ENCODE peak calls at places on chromosome 7, in four cellular contexts. One of them, this sample, is unnamed.

GRCh38 chr7:142323706-142324105 is 65.8 kb upstream of the PRSS58 start:
- DNase-seq in H1: peak
- DNase-seq in K562: peak
- DNase-seq in GM12878: no peak
- DNase-seq in this sample: peak

GRCh38 chr7:31408120-31408729 is 67.7 kb upstream of the NEUROD6 start:
- DNase-seq in H1: no peak
- DNase-seq in GM12878: no peak
- DNase-seq in K562: no peak
- DNase-seq in this sample: peak

GRCh38 chr7:44995555-44996493 is 4.2 kb upstream of the CCM2 start:
- DNase-seq in K562: no peak
- DNase-seq in GM12878: peak
- DNase-seq in H1: no peak
- DNase-seq in this sample: no peak

GRCh38 chr7:87420173-87420572 is 55.3 kb downstream of the ABCB4 start:
- DNase-seq in H1: no peak
- DNase-seq in GM12878: no peak
- DNase-seq in K562: no peak
- DNase-seq in this sample: no peak

GRCh38 chr7:70696139-70696782 is 435.7 kb upstream of the GALNT17 start:
- DNase-seq in GM12878: no peak
- DNase-seq in H1: no peak
- DNase-seq in K562: no peak
- DNase-seq in this sample: no peak

GRCh38 chr7:88044069-88044468 is 110.0 kb downstream of the ADAM22 start:
- DNase-seq in K562: no peak
- DNase-seq in H1: no peak
- DNase-seq in GM12878: no peak
- DNase-seq in this sample: no peak

GRCh38 chr7:135510603-135511183 is 791 bp upstream of the CNOT4 start:
- DNase-seq in H1: no peak
- DNase-seq in GM12878: peak
- DNase-seq in K562: peak
- DNase-seq in this sample: no peak

GRCh38 chr7:155727616-155728015 is 83.2 kb downstream of the RBM33 start:
- DNase-seq in H1: no peak
- DNase-seq in GM12878: no peak
- DNase-seq in K562: no peak
- DNase-seq in this sample: no peak

GRCh38 chr7:148156248-148156647 is 434.3 kb upstream of the C7orf33 start:
- DNase-seq in K562: no peak
- DNase-seq in GM12878: no peak
- DNase-seq in H1: no peak
- DNase-seq in this sample: no peak

GRCh38 chr7:30157217-30157616 is 22.4 kb downstream of the MTURN start:
- DNase-seq in K562: no peak
- DNase-seq in H1: no peak
- DNase-seq in GM12878: no peak
- DNase-seq in this sample: no peak

GRCh38 chr7:1558841-1559625 is 3.0 kb upstream of the TMEM184A start:
- DNase-seq in H1: no peak
- DNase-seq in K562: no peak
- DNase-seq in GM12878: no peak
- DNase-seq in this sample: no peak

GRCh38 chr7:12951397-12951801 is 264.0 kb downstream of the ARL4A start:
- DNase-seq in K562: no peak
- DNase-seq in H1: no peak
- DNase-seq in GM12878: no peak
- DNase-seq in this sample: peak

GRCh38 chr7:158017226-158018060 is 570.2 kb downstream of the PTPRN2 start:
- DNase-seq in K562: no peak
- DNase-seq in GM12878: no peak
- DNase-seq in H1: no peak
- DNase-seq in this sample: no peak

GRCh38 chr7:519429-519973 is at the start of gene PDGFA:
- DNase-seq in K562: peak
- DNase-seq in H1: no peak
- DNase-seq in GM12878: no peak
- DNase-seq in this sample: no peak

GRCh38 chr7:35802649-35803048 is 1.8 kb downstream of the SEPTIN7 start:
- DNase-seq in H1: no peak
- DNase-seq in K562: peak
- DNase-seq in GM12878: no peak
- DNase-seq in this sample: no peak

GRCh38 chr7:99193527-99194214 is 14.2 kb downstream of the KPNA7 start:
- DNase-seq in H1: no peak
- DNase-seq in K562: no peak
- DNase-seq in GM12878: no peak
- DNase-seq in this sample: no peak

GRCh38 chr7:71783779-71784178 is 628.4 kb downstream of the CALN1 start:
- DNase-seq in K562: no peak
- DNase-seq in H1: no peak
- DNase-seq in GM12878: no peak
- DNase-seq in this sample: no peak

GRCh38 chr7:40658731-40659130 is 523.9 kb downstream of the SUGCT start:
- DNase-seq in GM12878: no peak
- DNase-seq in H1: no peak
- DNase-seq in K562: no peak
- DNase-seq in this sample: no peak

GRCh38 chr7:68266004-68266579 is 1269.5 kb downstream of the TYW1 start:
- DNase-seq in GM12878: no peak
- DNase-seq in K562: no peak
- DNase-seq in H1: no peak
- DNase-seq in this sample: no peak

GRCh38 chr7:141144921-141145629 is 71.2 kb downstream of the TMEM178B start:
- DNase-seq in GM12878: no peak
- DNase-seq in H1: no peak
- DNase-seq in K562: no peak
- DNase-seq in this sample: no peak

GRCh38 chr7:12706900-12707536 is 19.6 kb downstream of the ARL4A start:
- DNase-seq in K562: no peak
- DNase-seq in GM12878: no peak
- DNase-seq in H1: no peak
- DNase-seq in this sample: no peak

GRCh38 chr7:75667938-75668337 is 70.8 kb downstream of the HIP1 start:
- DNase-seq in H1: no peak
- DNase-seq in K562: no peak
- DNase-seq in GM12878: no peak
- DNase-seq in this sample: no peak

DNA sequence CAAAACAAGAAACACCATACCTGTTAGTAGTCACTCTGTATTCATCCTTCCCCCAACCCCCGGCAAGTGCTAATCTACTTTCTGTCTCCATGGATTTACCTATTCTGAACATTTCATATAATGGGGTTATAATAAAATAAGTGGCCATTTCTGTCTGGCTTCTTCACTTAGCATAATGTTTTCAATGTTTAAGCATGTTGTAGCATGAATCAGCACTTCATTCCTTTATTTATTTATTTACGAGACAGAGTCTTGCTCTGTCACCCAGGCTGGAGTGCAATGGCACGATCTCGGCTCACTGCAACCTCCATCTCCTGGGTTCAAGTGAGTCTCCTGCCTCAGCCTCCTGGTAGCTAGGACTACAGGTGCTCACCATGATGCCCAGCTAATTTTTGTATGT is 69.2 kb downstream of the HIP1 start:
- DNase-seq in H1: no peak
- DNase-seq in GM12878: no peak
- DNase-seq in K562: no peak
- DNase-seq in this sample: no peak
- TF ChIP-seq ATF3 in H1: no peak
- TF ChIP-seq ATF3 in GM12878: no peak
- TF ChIP-seq ATF3 in K562: no peak
- TF ChIP-seq ATF3 in this sample: no peak

DNA sequence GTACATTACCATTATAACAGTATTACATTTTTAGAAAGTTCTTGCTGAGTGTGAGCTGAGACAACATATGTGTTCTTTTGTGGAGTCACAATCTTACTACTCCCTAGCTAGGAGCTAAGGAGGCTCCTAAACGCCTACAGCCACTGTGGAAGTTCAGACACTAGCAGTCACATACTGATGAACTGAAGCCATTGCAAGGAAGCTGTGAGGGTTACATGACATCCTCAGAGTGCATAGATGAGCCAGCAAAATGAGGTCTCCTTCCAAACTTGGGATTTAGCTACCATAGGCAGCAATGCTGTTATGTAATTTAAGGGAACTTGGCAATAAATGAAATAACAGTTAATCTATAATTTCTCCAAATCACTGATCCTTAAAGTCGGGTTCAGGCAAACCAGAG is 10.8 kb upstream of the ST7 start:
- DNase-seq in H1: no peak
- DNase-seq in K562: no peak
- DNase-seq in GM12878: no peak
- DNase-seq in this sample: no peak
- TF ChIP-seq EGR1 in H1: no peak
- TF ChIP-seq EGR1 in K562: no peak
- TF ChIP-seq EGR1 in GM12878: no peak
- TF ChIP-seq EGR1 in this sample: no peak

GRCh38 chr7:111092406-111093160 is 1.7 kb downstream of the LRRN3 start:
- DNase-seq in K562: no peak
- DNase-seq in H1: no peak
- DNase-seq in GM12878: no peak
- DNase-seq in this sample: no peak

GRCh38 chr7:111091623-111092370 is 870 bp downstream of the LRRN3 start:
- DNase-seq in H1: no peak
- DNase-seq in GM12878: no peak
- DNase-seq in K562: no peak
- DNase-seq in this sample: no peak

GRCh38 chr7:111089822-111090426 is 1.0 kb upstream of the LRRN3 start:
- DNase-seq in K562: peak
- DNase-seq in H1: no peak
- DNase-seq in GM12878: no peak
- DNase-seq in this sample: peak

GRCh38 chr7:111088328-111088727 is 2.6 kb upstream of the LRRN3 start:
- DNase-seq in GM12878: no peak
- DNase-seq in K562: no peak
- DNase-seq in H1: no peak
- DNase-seq in this sample: no peak

DNA sequence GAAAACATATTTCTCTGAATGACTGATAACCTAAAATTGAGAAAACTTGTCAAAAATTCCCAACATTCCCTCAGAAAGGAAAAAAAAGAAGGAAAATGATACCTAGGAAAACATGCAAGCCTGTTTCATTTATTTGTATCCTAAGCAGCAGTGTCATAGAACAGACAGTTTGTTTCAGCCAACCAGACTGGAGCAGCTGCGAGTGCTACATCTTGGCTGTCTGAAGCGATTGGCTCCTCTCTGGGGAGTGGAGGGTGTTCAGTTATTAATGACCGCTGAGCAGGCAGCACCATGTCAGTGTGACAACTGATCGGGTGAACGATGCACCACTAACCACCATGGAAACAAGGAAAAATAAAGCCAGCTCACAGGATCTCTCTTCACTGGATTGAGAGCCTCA is at the start of gene LRRN3:
- DNase-seq in K562: peak
- DNase-seq in H1: no peak
- DNase-seq in GM12878: no peak
- DNase-seq in this sample: no peak
- TF ChIP-seq ATF3 in K562: no peak
- TF ChIP-seq ATF3 in H1: no peak
- TF ChIP-seq ATF3 in GM12878: no peak
- TF ChIP-seq ATF3 in this sample: no peak

GRCh38 chr7:136868496-136869005 is at the start of gene CHRM2:
- DNase-seq in H1: no peak
- DNase-seq in GM12878: no peak
- DNase-seq in K562: no peak
- DNase-seq in this sample: no peak

GRCh38 chr7:136869006-136869961 is 832 bp downstream of the CHRM2 start:
- DNase-seq in H1: no peak
- DNase-seq in K562: no peak
- DNase-seq in GM12878: no peak
- DNase-seq in this sample: no peak

GRCh38 chr7:136869991-136870798 is 1.7 kb downstream of the CHRM2 start:
- DNase-seq in K562: no peak
- DNase-seq in H1: no peak
- DNase-seq in GM12878: no peak
- DNase-seq in this sample: no peak

GRCh38 chr7:136874393-136875032 is 6.1 kb downstream of the CHRM2 start:
- DNase-seq in GM12878: no peak
- DNase-seq in K562: peak
- DNase-seq in H1: no peak
- DNase-seq in this sample: peak

DNA sequence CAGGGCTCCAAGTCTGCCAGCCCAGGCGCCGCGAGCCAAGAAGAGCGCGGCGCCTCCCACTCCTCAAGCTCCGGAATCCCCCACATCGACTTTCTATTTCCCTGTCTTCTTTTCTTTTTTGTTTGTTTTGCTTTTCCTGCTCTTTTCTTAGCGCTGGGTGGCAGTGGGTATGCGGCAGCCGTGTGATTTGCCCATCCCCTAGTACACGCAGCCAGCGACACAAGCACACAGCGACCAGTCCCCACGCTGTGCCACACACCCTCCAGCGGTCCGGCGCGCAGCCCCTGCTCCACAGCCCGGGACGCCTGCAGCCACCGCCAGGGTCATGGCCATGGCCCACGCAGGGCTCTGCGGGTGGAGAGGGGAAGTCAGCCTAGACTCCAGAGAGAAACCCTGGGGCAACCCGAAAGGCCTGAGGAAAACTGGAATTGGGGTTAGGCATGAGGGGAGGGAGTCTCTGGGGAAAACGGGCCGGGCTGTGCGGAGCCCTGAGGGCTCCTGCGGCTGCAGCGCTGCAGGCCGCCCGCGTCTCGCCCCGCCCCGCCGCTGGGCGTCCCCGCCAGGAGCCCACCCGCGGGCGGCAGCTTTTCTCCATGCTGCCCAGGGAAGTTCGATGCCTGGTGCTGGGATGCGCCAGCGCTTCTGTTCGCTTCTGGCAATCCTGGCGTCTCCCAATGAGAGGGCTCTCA is 2.5 kb downstream of the CHRM2 start:
- DNase-seq in GM12878: no peak
- DNase-seq in H1: no peak
- DNase-seq in K562: no peak
- DNase-seq in this sample: no peak
- TF ChIP-seq EGR1 in GM12878: no peak
- TF ChIP-seq EGR1 in H1: no peak
- TF ChIP-seq EGR1 in K562: no peak
- TF ChIP-seq EGR1 in this sample: no peak

DNA sequence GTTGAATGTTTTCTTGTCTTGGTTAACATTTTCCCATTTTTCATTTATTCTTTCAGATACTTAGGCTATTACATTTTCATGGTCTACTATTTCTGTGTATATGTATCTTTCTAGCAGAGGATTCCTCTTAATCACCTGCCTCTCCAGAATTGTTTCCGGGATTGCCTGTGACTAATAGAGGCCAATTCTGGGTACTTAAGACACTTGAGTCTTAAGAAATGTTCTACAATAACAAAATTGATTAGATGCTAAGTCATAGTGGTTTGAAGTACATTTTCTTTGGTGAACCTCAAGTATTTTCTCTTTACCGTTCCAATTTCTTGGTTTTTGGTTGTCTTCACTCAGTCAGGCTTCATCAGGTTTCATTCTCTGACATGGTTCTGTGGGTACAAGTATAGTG is 26.4 kb downstream of the BBS9 start:
- DNase-seq in GM12878: no peak
- DNase-seq in K562: no peak
- DNase-seq in H1: no peak
- DNase-seq in this sample: no peak
- TF ChIP-seq ATF3 in GM12878: no peak
- TF ChIP-seq ATF3 in K562: no peak
- TF ChIP-seq ATF3 in H1: no peak
- TF ChIP-seq ATF3 in this sample: no peak

GRCh38 chr7:92259610-92260247 is 14.0 kb downstream of the ANKIB1 start:
- DNase-seq in K562: no peak
- DNase-seq in GM12878: no peak
- DNase-seq in H1: no peak
- DNase-seq in this sample: peak
- TF ChIP-seq EGR1 in K562: no peak
- TF ChIP-seq EGR1 in GM12878: no peak
- TF ChIP-seq EGR1 in H1: no peak
- TF ChIP-seq EGR1 in this sample: no peak